ENCODE peak calls at places on chromosomes 6 and 20, in four cellular contexts. D, A, N and M are unnamed samples.

GRCh38 chr6:132733814-132734213 is 20.0 kb upstream of the VNN1 start:
- DNase-seq in D (no peak), A (no peak), N (no peak), M (no peak)

GRCh38 chr20:11902264-11902663 is 15.4 kb upstream of the BTBD3 start:
- DNase-seq in D (no peak), A (no peak), N (no peak), M (no peak)

GRCh38 chr6:157370755-157371154 is 10.2 kb upstream of the ZDHHC14 start:
- DNase-seq in D (no peak), A (no peak), N (no peak), M (no peak)

GRCh38 chr6:130615816-130616215 is 211.4 kb upstream of the SMLR1 start:
- DNase-seq in D (no peak), A (no peak), N (no peak), M (no peak)

GRCh38 chr6:63589955-63590411 is 17.7 kb downstream of the LOC128125822 start:
- DNase-seq in D (no peak), A (no peak), N (no peak), M (no peak)

GRCh38 chr6:1873781-1874180 is 264.1 kb downstream of the FOXC1 start:
- DNase-seq in D (no peak), A (no peak), N (no peak), M (peak; percentile 30)

GRCh38 chr6:115120394-115120793 is 777.6 kb upstream of the HS3ST5 start:
- DNase-seq in D (no peak), A (no peak), N (no peak), M (no peak)

GRCh38 chr6:157804448-157805327 is 18.4 kb upstream of the SNX9 start:
- DNase-seq in D (no peak), A (no peak), N (no peak), M (no peak)

GRCh38 chr6:31573239-31574105 is 1.4 kb downstream of the LTA start:
- DNase-seq in D (no peak), A (no peak), N (no peak), M (no peak)

GRCh38 chr6:18216411-18216810 is 47.9 kb downstream of the DEK start:
- DNase-seq in D (no peak), A (no peak), N (no peak), M (no peak)

GRCh38 chr6:143205983-143206382 is 145.3 kb downstream of the AIG1 start:
- DNase-seq in D (no peak), A (no peak), N (no peak), M (no peak)
- H3K27ac ChIP-seq in D (no peak overlapping the region), A (no peak overlapping the region), N (no peak overlapping the region), M (no peak overlapping the region)

DNA sequence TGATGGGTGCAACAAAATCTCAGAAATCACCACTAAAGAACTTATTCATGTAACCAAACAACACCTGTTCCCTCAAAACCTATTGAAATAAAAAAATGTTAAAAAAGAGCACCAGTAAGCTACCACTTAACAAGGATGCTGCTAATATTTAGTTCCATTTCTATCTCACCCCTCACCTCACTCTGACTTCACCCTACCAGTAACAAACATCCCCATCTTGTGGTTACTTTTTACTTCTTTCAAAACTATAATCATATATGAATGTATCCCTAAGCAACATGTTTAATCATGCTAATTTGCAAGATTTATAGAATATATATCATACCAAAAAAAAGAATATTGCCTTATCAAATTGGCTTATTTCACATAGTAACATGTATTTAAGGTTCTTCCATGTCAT is 27.4 kb upstream of the SLC24A3 start:
- DNase-seq in D (no peak), A (no peak), N (no peak), M (no peak)
- TF ChIP-seq CTCF in D (no peak), A (no peak), N (no peak), M (no peak)

GRCh38 chr20:31604567-31605030 is 490 bp upstream of the ID1 start:
- DNase-seq in D (no peak), A (no peak), N (no peak), M (no peak)

GRCh38 chr20:31603822-31604566 is 1.1 kb upstream of the ID1 start:
- DNase-seq in D (peak; percentile 97), A (peak; percentile 92), N (peak; percentile 92), M (peak; percentile 99)

GRCh38 chr20:31606678-31606927 is 1.5 kb downstream of the ID1 start:
- DNase-seq in D (no peak), A (no peak), N (no peak), M (no peak)

GRCh38 chr20:31605902-31606677 is 1.0 kb downstream of the ID1 start:
- DNase-seq in D (no peak), A (peak; percentile 56), N (peak; percentile 34), M (no peak)

DNA sequence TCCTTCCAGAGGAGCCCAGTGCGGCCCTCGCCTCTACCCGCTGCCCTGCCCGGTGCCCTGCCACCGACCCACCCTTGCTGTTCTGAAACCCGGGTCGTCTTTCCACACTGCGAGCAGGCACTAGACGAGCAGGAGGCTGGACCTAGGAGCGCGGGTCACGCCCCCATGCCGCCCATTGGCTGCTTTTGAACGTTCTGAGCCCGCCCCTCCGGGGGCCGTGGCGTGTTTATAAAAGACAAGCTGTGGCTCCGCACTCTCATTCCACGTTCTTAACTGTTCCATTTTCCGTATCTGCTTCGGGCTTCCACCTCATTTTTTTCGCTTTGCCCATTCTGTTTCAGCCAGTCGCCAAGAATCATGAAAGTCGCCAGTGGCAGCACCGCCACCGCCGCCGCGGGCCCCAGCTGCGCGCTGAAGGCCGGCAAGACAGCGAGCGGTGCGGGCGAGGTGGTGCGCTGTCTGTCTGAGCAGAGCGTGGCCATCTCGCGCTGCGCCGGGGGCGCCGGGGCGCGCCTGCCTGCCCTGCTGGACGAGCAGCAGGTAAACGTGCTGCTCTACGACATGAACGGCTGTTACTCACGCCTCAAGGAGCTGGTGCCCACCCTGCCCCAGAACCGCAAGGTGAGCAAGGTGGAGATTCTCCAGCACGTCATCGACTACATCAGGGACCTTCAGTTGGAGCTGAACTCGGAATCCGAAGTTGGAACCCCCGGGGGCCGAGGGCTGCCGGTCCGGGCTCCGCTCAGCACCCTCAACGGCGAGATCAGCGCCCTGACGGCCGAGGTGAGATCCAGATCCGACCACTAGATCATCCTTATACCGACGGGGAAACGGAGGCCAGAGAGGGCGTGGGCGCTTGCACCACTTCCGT is at the start of gene ID1:
- DNase-seq in D (peak; percentile 96), A (peak; percentile 95), N (peak; percentile 93), M (peak; percentile 96)
- H3K27ac ChIP-seq in D (peak within 1 kb of the TSS; percentile 90), A (peak within 1 kb of the TSS; percentile 85), N (peak within 1 kb of the TSS; percentile 80), M (peak within 1 kb of the TSS; percentile 65)

DNA sequence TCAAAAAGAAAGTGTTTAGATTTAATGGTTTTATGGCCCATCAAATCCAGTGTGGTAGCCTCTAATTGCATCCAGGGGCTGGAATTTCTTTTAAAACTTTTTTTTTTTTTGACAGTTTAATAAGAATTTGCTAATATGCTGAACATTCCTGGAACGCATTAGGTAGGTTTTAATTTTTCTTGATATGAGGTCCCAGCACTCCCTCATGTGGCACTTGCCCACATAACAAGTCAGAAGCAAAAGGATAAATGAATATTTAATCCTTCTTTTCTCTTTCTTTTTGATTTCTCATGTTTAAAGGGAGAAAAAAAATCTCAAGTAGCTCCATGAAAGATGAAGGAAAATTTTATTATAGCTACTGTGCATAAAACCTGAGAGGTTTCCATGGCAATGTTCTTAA is 13.5 kb downstream of the HAO1 start:
- DNase-seq in D (no peak), A (no peak), N (no peak), M (peak; percentile 42)
- TF ChIP-seq CTCF in D (peak; percentile 29), A (peak; percentile 22), N (no peak), M (peak; percentile 74)

GRCh38 chr6:56656466-56656865 is 13.8 kb upstream of the DST start:
- DNase-seq in D (no peak), A (no peak), N (no peak), M (no peak)
- H3K27ac ChIP-seq in D (no peak overlapping the region), A (peak overlapping the region; percentile 6), N (no peak overlapping the region), M (no peak overlapping the region)